ENCODE peak calls at places on chromosome 1, in four cellular contexts. S, C, I and T are unnamed samples.

GRCh38 chr1:162275622-162276175 is 101.0 kb downstream of the SPATA46 start:
- DNase-seq in S (no peak), C (no peak), I (no peak), T (no peak)

GRCh38 chr1:159141584-159142518 is 29.6 kb upstream of the CADM3 start:
- DNase-seq in S (no peak), C (no peak), I (no peak), T (no peak)

GRCh38 chr1:77378723-77379533 is 97.1 kb downstream of the AK5 start:
- DNase-seq in S (no peak), C (no peak), I (no peak), T (no peak)

GRCh38 chr1:182614796-182615451 is 10.7 kb upstream of the RGS16 start:
- DNase-seq in S (peak), C (peak), I (peak), T (no peak)

GRCh38 chr1:59814180-59814900 is 409 bp upstream of the HOOK1 start:
- DNase-seq in S (peak), C (peak), I (peak), T (no peak)

GRCh38 chr1:198493324-198493723 is 47.2 kb downstream of the ATP6V1G3 start:
- DNase-seq in S (no peak), C (no peak), I (no peak), T (no peak)

GRCh38 chr1:198763298-198763714 is 124.5 kb downstream of the PTPRC start:
- DNase-seq in S (no peak), C (no peak), I (no peak), T (no peak)

GRCh38 chr1:154819628-154820590 is 50.2 kb downstream of the KCNN3 start:
- DNase-seq in S (no peak), C (no peak), I (no peak), T (no peak)

GRCh38 chr1:233988963-233989696 is 84.7 kb downstream of the SLC35F3 start:
- DNase-seq in S (no peak), C (no peak), I (no peak), T (no peak)

GRCh38 chr1:43207229-43207853 is 35.2 kb downstream of the CFAP57 start:
- DNase-seq in S (no peak), C (no peak), I (no peak), T (no peak)

DNA sequence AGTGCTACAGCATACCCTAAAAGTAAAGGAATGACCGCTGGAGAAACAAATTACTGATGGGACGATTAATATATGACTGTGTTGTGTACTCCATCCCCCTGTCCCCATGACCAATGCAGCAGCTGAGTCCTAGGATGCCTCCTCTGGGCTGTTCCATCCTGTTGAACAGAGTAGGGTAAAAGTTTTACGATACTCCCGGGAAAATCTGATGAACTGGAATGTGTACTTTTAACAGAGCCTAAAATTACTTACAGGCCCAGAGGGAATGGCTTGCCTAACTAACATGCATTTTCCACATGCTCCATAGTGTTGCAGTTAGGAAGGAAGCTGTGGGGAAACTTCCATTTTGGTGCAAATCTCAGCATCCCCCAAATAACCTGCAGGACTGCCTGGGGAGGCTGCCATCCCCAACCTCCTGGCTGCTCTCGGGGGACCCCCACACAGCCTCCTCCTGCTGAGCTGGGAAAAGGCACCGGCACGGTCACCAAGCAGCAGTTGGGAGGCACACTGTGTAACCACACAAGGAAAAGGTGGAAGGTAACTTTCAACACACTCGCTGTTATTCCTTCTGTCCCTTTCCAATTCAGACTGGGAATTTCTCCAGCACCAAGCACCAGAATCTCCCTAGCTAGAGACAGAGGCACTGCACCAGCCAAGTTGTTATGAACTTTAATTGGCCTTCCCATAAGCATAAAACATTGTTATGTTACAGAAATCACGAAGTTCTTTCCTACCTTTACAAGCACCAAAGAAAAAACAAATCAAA is 97.2 kb downstream of the BCAR3 start:
- DNase-seq in S (no peak), C (no peak), I (no peak), T (no peak)
- TF ChIP-seq CTCF in S (peak), C (no peak), I (no peak), T (no peak)

GRCh38 chr1:243447844-243448243 is 192.0 kb downstream of the SDCCAG8 start:
- DNase-seq in S (no peak), C (no peak), I (no peak), T (no peak)
- H3K4me3 ChIP-seq in S (no peak), C (no peak), I (no peak), T (no peak)

DNA sequence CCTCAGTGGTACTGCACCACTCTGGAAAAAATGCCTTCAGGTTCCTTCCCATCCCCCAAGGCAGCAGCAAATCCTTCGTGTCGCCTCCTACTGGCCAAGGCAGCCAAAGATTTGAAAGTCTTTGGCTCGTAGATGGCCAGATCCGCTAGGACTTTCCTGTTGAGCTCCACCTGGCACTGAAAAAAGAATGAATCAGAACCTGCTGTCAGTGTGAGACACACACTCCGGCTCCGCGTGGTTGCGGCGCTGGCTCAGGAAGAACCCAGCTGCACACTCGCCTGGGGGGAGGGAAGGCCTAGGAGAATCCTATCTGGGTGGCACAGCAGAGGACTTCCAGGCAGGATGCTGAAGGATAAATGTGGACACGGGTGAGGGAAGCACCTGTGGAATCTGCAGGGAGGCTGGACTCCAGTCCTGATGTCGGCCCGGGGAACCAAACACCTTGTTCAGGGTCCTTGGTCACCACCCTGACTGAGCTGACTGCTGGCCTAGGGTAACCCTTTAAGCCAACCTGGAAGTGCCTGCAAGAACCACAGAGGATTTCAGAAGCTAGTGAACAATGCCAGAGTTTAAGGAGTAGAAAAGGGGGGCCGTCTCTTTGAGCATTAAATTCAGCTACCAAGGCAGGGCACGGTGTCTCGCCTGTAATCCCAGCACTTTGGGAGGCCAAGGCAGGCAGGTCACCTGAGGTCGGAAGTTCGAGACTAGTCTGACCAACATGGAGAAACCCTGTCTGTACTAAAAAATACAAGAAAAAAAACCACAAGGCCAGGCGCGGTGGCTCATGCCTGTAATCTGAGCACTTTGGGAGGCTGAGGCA is 3.2 kb upstream of the CCNL2 start:
- DNase-seq in S (no peak), C (peak), I (no peak), T (no peak)
- TF ChIP-seq CTCF in S (peak), C (peak), I (no peak), T (peak)

GRCh38 chr1:27010226-27010994 is 2.2 kb downstream of the TENT5B start:
- DNase-seq in S (no peak), C (no peak), I (no peak), T (no peak)
- H3K4me3 ChIP-seq in S (peak), C (no peak), I (peak), T (peak)

GRCh38 chr1:11358991-11359390 is 86.0 kb downstream of the UBIAD1 start:
- DNase-seq in S (no peak), C (no peak), I (no peak), T (no peak)

GRCh38 chr1:11354893-11355593 is 82.0 kb downstream of the UBIAD1 start:
- DNase-seq in S (no peak), C (no peak), I (no peak), T (no peak)

GRCh38 chr1:11357291-11357690 is 84.3 kb downstream of the UBIAD1 start:
- DNase-seq in S (no peak), C (no peak), I (no peak), T (no peak)

GRCh38 chr1:11352058-11352715 is 79.2 kb downstream of the UBIAD1 start:
- DNase-seq in S (no peak), C (no peak), I (no peak), T (no peak)

GRCh38 chr1:11355594-11356467 is 82.8 kb downstream of the UBIAD1 start:
- DNase-seq in S (no peak), C (no peak), I (no peak), T (no peak)
- TF ChIP-seq CTCF in S (no peak), C (no peak), I (no peak), T (no peak)